ENCODE peak calls at places on chromosomes 7 and 10, in ten cellular contexts. One of them, this sample, is unnamed.
A peak's percentile ranks its signal among the peaks of the same experiment; 100 is the strongest.

GRCh38 chr7:137169282-137169698 is 174.2 kb downstream of the PTN start:
- DNase-seq in ELF-1: peak; percentile 88
- DNase-seq in WTC11: peak; percentile 77
- DNase-seq in brain microvascular endothelial cell: peak; percentile 74
- DNase-seq in fibroblast of lung: peak; percentile 86
- DNase-seq in left cardiac atrium: peak; percentile 60
- DNase-seq in hippocampal formation: peak; percentile 51
- DNase-seq in dermis microvascular lymphatic vessel endothelial cell: peak; percentile 39
- DNase-seq in psoas muscle: peak; percentile 45
- DNase-seq in epithelial cell of esophagus: peak; percentile 73
- DNase-seq in this sample: peak; percentile 53

GRCh38 chr7:113331155-113331898 is 213.0 kb upstream of the SMIM30 start:
- DNase-seq in ELF-1: peak; percentile 82
- DNase-seq in WTC11: peak; percentile 59
- DNase-seq in brain microvascular endothelial cell: no peak
- DNase-seq in fibroblast of lung: no peak
- DNase-seq in left cardiac atrium: peak; percentile 17
- DNase-seq in hippocampal formation: no peak
- DNase-seq in dermis microvascular lymphatic vessel endothelial cell: no peak
- DNase-seq in psoas muscle: peak; percentile 24
- DNase-seq in epithelial cell of esophagus: no peak
- DNase-seq in this sample: no peak

GRCh38 chr10:64785816-64786215 is 1264.6 kb downstream of the REEP3 start:
- DNase-seq in ELF-1: no peak
- DNase-seq in WTC11: no peak
- DNase-seq in brain microvascular endothelial cell: no peak
- DNase-seq in fibroblast of lung: no peak
- DNase-seq in left cardiac atrium: no peak
- DNase-seq in hippocampal formation: no peak
- DNase-seq in dermis microvascular lymphatic vessel endothelial cell: no peak
- DNase-seq in psoas muscle: no peak
- DNase-seq in epithelial cell of esophagus: no peak
- DNase-seq in this sample: no peak

GRCh38 chr7:19117081-19117869 is at the start of gene TWIST1:
- DNase-seq in ELF-1: peak; percentile 80
- DNase-seq in WTC11: peak; percentile 65
- DNase-seq in brain microvascular endothelial cell: peak; percentile 86
- DNase-seq in fibroblast of lung: peak; percentile 75
- DNase-seq in left cardiac atrium: peak; percentile 67
- DNase-seq in hippocampal formation: no peak
- DNase-seq in dermis microvascular lymphatic vessel endothelial cell: peak; percentile 19
- DNase-seq in psoas muscle: no peak
- DNase-seq in epithelial cell of esophagus: peak; percentile 49
- DNase-seq in this sample: no peak

GRCh38 chr7:22629056-22629455 is 97.9 kb upstream of the IL6 start:
- DNase-seq in ELF-1: peak; percentile 25
- DNase-seq in WTC11: no peak
- DNase-seq in brain microvascular endothelial cell: no peak
- DNase-seq in fibroblast of lung: no peak
- DNase-seq in left cardiac atrium: no peak
- DNase-seq in hippocampal formation: no peak
- DNase-seq in dermis microvascular lymphatic vessel endothelial cell: no peak
- DNase-seq in psoas muscle: no peak
- DNase-seq in epithelial cell of esophagus: no peak
- DNase-seq in this sample: no peak

GRCh38 chr10:70348228-70348850 is 34.1 kb downstream of the LRRC20 start:
- DNase-seq in ELF-1: peak; percentile 68
- DNase-seq in WTC11: peak; percentile 64
- DNase-seq in brain microvascular endothelial cell: peak; percentile 23
- DNase-seq in fibroblast of lung: peak; percentile 49
- DNase-seq in left cardiac atrium: no peak
- DNase-seq in hippocampal formation: no peak
- DNase-seq in dermis microvascular lymphatic vessel endothelial cell: peak; percentile 37
- DNase-seq in psoas muscle: no peak
- DNase-seq in epithelial cell of esophagus: peak; percentile 47
- DNase-seq in this sample: peak; percentile 30

GRCh38 chr10:94008526-94008925 is 14.8 kb downstream of the PLCE1 start:
- DNase-seq in ELF-1: no peak
- DNase-seq in WTC11: no peak
- DNase-seq in brain microvascular endothelial cell: no peak
- DNase-seq in fibroblast of lung: no peak
- DNase-seq in left cardiac atrium: no peak
- DNase-seq in hippocampal formation: no peak
- DNase-seq in dermis microvascular lymphatic vessel endothelial cell: no peak
- DNase-seq in psoas muscle: no peak
- DNase-seq in epithelial cell of esophagus: no peak
- DNase-seq in this sample: no peak

GRCh38 chr7:1450987-1451386 is 8.3 kb downstream of the MICALL2 start:
- DNase-seq in ELF-1: no peak
- DNase-seq in WTC11: no peak
- DNase-seq in brain microvascular endothelial cell: no peak
- DNase-seq in fibroblast of lung: no peak
- DNase-seq in left cardiac atrium: no peak
- DNase-seq in hippocampal formation: no peak
- DNase-seq in dermis microvascular lymphatic vessel endothelial cell: no peak
- DNase-seq in psoas muscle: no peak
- DNase-seq in epithelial cell of esophagus: no peak
- DNase-seq in this sample: no peak

GRCh38 chr10:80488539-80489066 is 34.5 kb downstream of the TSPAN14 start:
- DNase-seq in ELF-1: no peak
- DNase-seq in WTC11: no peak
- DNase-seq in brain microvascular endothelial cell: no peak
- DNase-seq in fibroblast of lung: no peak
- DNase-seq in left cardiac atrium: no peak
- DNase-seq in hippocampal formation: no peak
- DNase-seq in dermis microvascular lymphatic vessel endothelial cell: no peak
- DNase-seq in psoas muscle: no peak
- DNase-seq in epithelial cell of esophagus: peak; percentile 78
- DNase-seq in this sample: no peak

GRCh38 chr10:49463605-49464004 is 67.7 kb upstream of the DRGX start:
- DNase-seq in ELF-1: no peak
- DNase-seq in WTC11: no peak
- DNase-seq in brain microvascular endothelial cell: no peak
- DNase-seq in fibroblast of lung: no peak
- DNase-seq in left cardiac atrium: no peak
- DNase-seq in hippocampal formation: no peak
- DNase-seq in dermis microvascular lymphatic vessel endothelial cell: no peak
- DNase-seq in psoas muscle: no peak
- DNase-seq in epithelial cell of esophagus: no peak
- DNase-seq in this sample: no peak

GRCh38 chr7:15684036-15684815 is 2.3 kb downstream of the MEOX2 start:
- DNase-seq in ELF-1: no peak
- DNase-seq in WTC11: no peak
- DNase-seq in brain microvascular endothelial cell: no peak
- DNase-seq in fibroblast of lung: peak; percentile 86
- DNase-seq in left cardiac atrium: no peak
- DNase-seq in hippocampal formation: no peak
- DNase-seq in dermis microvascular lymphatic vessel endothelial cell: peak; percentile 59
- DNase-seq in psoas muscle: no peak
- DNase-seq in epithelial cell of esophagus: no peak
- DNase-seq in this sample: peak; percentile 48

GRCh38 chr10:35643151-35643975 is 1.3 kb upstream of the FZD8 start:
- DNase-seq in ELF-1: peak; percentile 84
- DNase-seq in WTC11: peak; percentile 58
- DNase-seq in brain microvascular endothelial cell: peak; percentile 49
- DNase-seq in fibroblast of lung: peak; percentile 56
- DNase-seq in left cardiac atrium: peak; percentile 88
- DNase-seq in hippocampal formation: peak; percentile 56
- DNase-seq in dermis microvascular lymphatic vessel endothelial cell: peak; percentile 69
- DNase-seq in psoas muscle: peak; percentile 84
- DNase-seq in epithelial cell of esophagus: peak; percentile 45
- DNase-seq in this sample: peak; percentile 79

GRCh38 chr7:118080947-118081346 is 103.0 kb upstream of the LSM8 start:
- DNase-seq in ELF-1: peak; percentile 1
- DNase-seq in WTC11: peak; percentile 17
- DNase-seq in brain microvascular endothelial cell: peak; percentile 90
- DNase-seq in fibroblast of lung: peak; percentile 68
- DNase-seq in left cardiac atrium: peak; percentile 20
- DNase-seq in hippocampal formation: no peak
- DNase-seq in dermis microvascular lymphatic vessel endothelial cell: peak; percentile 1
- DNase-seq in psoas muscle: no peak
- DNase-seq in epithelial cell of esophagus: peak; percentile 97
- DNase-seq in this sample: no peak